ENCODE peak calls at places on chromosome 18, in six cellular contexts. One of them, this sample, is unnamed.

GRCh38 chr18:49613141-49613641 is 51.3 kb downstream of the LIPG start:
- DNase-seq in adrenal gland: no peak
- DNase-seq in A549: no peak
- DNase-seq in thyroid gland: peak; percentile 47
- DNase-seq in gastrocnemius medialis: no peak
- DNase-seq in Peyer's patch: no peak
- DNase-seq in this sample: no peak

GRCh38 chr18:23380001-23380550 is 73.0 kb upstream of the RIOK3 start:
- DNase-seq in thyroid gland: peak; percentile 96
- DNase-seq in A549: peak; percentile 73
- DNase-seq in gastrocnemius medialis: no peak
- DNase-seq in Peyer's patch: no peak
- DNase-seq in adrenal gland: no peak
- DNase-seq in this sample: no peak

GRCh38 chr18:77866309-77866708 is 616.7 kb downstream of the GALR1 start:
- DNase-seq in gastrocnemius medialis: no peak
- DNase-seq in adrenal gland: no peak
- DNase-seq in A549: no peak
- DNase-seq in Peyer's patch: no peak
- DNase-seq in thyroid gland: no peak
- DNase-seq in this sample: no peak

GRCh38 chr18:22179174-22179573 is 9.8 kb downstream of the GATA6 start:
- DNase-seq in thyroid gland: no peak
- DNase-seq in adrenal gland: no peak
- DNase-seq in A549: no peak
- DNase-seq in Peyer's patch: no peak
- DNase-seq in gastrocnemius medialis: no peak
- DNase-seq in this sample: no peak

GRCh38 chr18:6315556-6316331 is 99.0 kb downstream of the L3MBTL4 start:
- DNase-seq in thyroid gland: no peak
- DNase-seq in A549: peak; percentile 1
- DNase-seq in Peyer's patch: peak; percentile 74
- DNase-seq in adrenal gland: no peak
- DNase-seq in gastrocnemius medialis: no peak
- DNase-seq in this sample: peak; percentile 32

GRCh38 chr18:44826418-44827259 is 146.0 kb downstream of the SETBP1 start:
- DNase-seq in thyroid gland: peak; percentile 91
- DNase-seq in gastrocnemius medialis: peak; percentile 69
- DNase-seq in Peyer's patch: no peak
- DNase-seq in A549: peak; percentile 66
- DNase-seq in adrenal gland: peak; percentile 74
- DNase-seq in this sample: no peak

GRCh38 chr18:8139127-8139591 is 470.1 kb upstream of the RAB12 start:
- DNase-seq in gastrocnemius medialis: peak; percentile 59
- DNase-seq in thyroid gland: peak; percentile 54
- DNase-seq in A549: no peak
- DNase-seq in Peyer's patch: no peak
- DNase-seq in adrenal gland: no peak
- DNase-seq in this sample: no peak

GRCh38 chr18:3440340-3440739 is 9.6 kb upstream of the TGIF1 start:
- DNase-seq in Peyer's patch: no peak
- DNase-seq in adrenal gland: no peak
- DNase-seq in thyroid gland: no peak
- DNase-seq in gastrocnemius medialis: no peak
- DNase-seq in A549: no peak
- DNase-seq in this sample: no peak

GRCh38 chr18:46156124-46156745 is 52.0 kb downstream of the HAUS1 start:
- DNase-seq in thyroid gland: peak; percentile 26
- DNase-seq in gastrocnemius medialis: no peak
- DNase-seq in Peyer's patch: no peak
- DNase-seq in A549: no peak
- DNase-seq in adrenal gland: no peak
- DNase-seq in this sample: no peak
- TF ChIP-seq CTCF in thyroid gland: no peak
- TF ChIP-seq CTCF in gastrocnemius medialis: no peak
- TF ChIP-seq CTCF in Peyer's patch: no peak
- TF ChIP-seq CTCF in A549: no peak
- TF ChIP-seq CTCF in adrenal gland: no peak
- TF ChIP-seq CTCF in this sample: no peak

GRCh38 chr18:13566941-13567762 is 159.2 kb downstream of the FAM210A start:
- DNase-seq in A549: no peak
- DNase-seq in Peyer's patch: no peak
- DNase-seq in adrenal gland: peak; percentile 58
- DNase-seq in gastrocnemius medialis: peak; percentile 48
- DNase-seq in thyroid gland: no peak
- DNase-seq in this sample: no peak
- TF ChIP-seq POLR2A in A549: no peak
- TF ChIP-seq POLR2A in Peyer's patch: no peak
- TF ChIP-seq POLR2A in adrenal gland: no peak
- TF ChIP-seq POLR2A in gastrocnemius medialis: no peak
- TF ChIP-seq POLR2A in thyroid gland: no peak
- TF ChIP-seq POLR2A in this sample: no peak

GRCh38 chr18:61851940-61852451 is 40.8 kb downstream of the RNF152 start:
- DNase-seq in adrenal gland: no peak
- DNase-seq in thyroid gland: no peak
- DNase-seq in gastrocnemius medialis: no peak
- DNase-seq in A549: no peak
- DNase-seq in Peyer's patch: no peak
- DNase-seq in this sample: no peak
- TF ChIP-seq CTCF in adrenal gland: no peak
- TF ChIP-seq CTCF in thyroid gland: no peak
- TF ChIP-seq CTCF in gastrocnemius medialis: no peak
- TF ChIP-seq CTCF in A549: no peak
- TF ChIP-seq CTCF in Peyer's patch: no peak
- TF ChIP-seq CTCF in this sample: no peak

DNA sequence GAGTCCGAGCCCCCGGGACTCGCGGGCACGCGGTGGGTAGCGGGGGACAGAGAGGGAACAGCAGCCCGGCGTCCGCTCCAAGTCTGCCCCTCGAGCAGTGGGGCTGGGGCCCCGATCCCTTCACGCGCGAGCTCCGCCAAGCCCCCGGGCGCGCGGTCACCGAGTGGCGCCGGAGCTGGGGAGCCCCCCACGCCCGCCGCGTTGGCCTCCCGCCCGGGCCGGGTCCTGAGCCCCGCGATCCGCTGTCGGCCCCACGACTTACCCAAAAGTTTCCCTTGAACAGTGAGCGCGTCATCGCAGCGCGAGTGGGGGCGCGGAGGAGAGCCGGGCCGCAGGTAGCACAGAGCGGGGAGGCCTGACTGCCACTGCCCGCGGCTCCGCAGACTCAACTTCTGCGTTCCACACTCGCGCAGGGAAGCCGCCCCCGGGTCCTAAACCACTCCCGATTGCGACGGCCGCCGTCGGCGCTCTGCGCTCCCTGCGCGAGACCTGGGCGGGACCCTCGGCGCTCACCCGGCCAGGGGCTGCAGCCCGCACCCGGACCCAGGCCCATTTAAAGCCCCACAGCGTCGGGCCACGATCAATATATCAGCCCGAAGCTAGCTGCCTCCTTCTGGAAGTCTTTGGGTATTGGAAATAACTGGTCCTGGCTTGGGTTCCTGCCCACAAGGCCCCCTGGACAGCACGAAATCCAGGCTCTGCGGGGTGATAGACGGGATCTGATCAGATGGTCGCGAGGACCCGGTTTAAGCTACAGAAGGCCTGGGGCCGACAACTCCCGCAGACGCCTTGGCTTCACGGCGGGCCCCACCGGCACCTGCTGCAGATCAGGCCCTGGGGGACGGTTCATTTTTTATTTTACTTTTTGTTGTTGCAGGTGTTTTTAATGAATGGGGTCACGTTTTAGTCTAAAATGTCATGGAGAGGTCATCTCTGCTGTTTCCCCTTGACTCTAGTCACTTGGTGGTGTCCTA is at the start of gene PSTPIP2:
- DNase-seq in gastrocnemius medialis: peak; percentile 62
- DNase-seq in A549: no peak
- DNase-seq in adrenal gland: peak; percentile 72
- DNase-seq in Peyer's patch: peak; percentile 80
- DNase-seq in thyroid gland: peak; percentile 72
- DNase-seq in this sample: peak; percentile 87
- TF ChIP-seq POLR2A in gastrocnemius medialis: peak; percentile 55
- TF ChIP-seq POLR2A in A549: no peak
- TF ChIP-seq POLR2A in adrenal gland: peak; percentile 59
- TF ChIP-seq POLR2A in Peyer's patch: peak; percentile 16
- TF ChIP-seq POLR2A in thyroid gland: peak; percentile 37
- TF ChIP-seq POLR2A in this sample: peak; percentile 73

GRCh38 chr18:9808530-9809241 is 77.1 kb upstream of the TXNDC2 start:
- DNase-seq in Peyer's patch: no peak
- DNase-seq in A549: no peak
- DNase-seq in thyroid gland: peak; percentile 69
- DNase-seq in adrenal gland: peak; percentile 76
- DNase-seq in gastrocnemius medialis: peak; percentile 42
- DNase-seq in this sample: no peak
- TF ChIP-seq CTCF in Peyer's patch: no peak
- TF ChIP-seq CTCF in A549: no peak
- TF ChIP-seq CTCF in thyroid gland: no peak
- TF ChIP-seq CTCF in adrenal gland: no peak
- TF ChIP-seq CTCF in gastrocnemius medialis: no peak
- TF ChIP-seq CTCF in this sample: no peak

This sample was measured in right lobe of liver.